ENCODE peak calls at places on chromosomes 4 and X, in five cellular contexts. Z is DMS53; E is T follicular helper cell; I is activated T-cell treated with anti-CD3 and anti-CD28 coated beads, Interleukin-2, amount 50 U/mL, for 72 hours; S is left lung. T is an unnamed sample.

GRCh38 chrX:103066606-103067005 is 2.6 kb upstream of the BEX1 start:
- DNase-seq in E (no peak), Z (no peak), I (no peak), S (no peak), T (no peak)

GRCh38 chr4:10180927-10181744 is 64.5 kb upstream of the WDR1 start:
- DNase-seq in Z (no peak), I (peak), S (no peak), E (no peak), T (no peak)

GRCh38 chr4:185165605-185166063 is 22.6 kb downstream of the SLC25A4 start:
- DNase-seq in Z (no peak), S (no peak), I (no peak), E (no peak), T (no peak)

GRCh38 chr4:139951051-139951450 is 202.9 kb downstream of the MAML3 start:
- DNase-seq in E (no peak), Z (no peak), I (peak), S (no peak), T (no peak)

GRCh38 chrX:132615396-132616131 is 126.7 kb upstream of the MBNL3 start:
- DNase-seq in I (peak), S (no peak), Z (peak), E (peak), T (peak)

GRCh38 chrX:15471016-15471415 is 22.1 kb downstream of the PIR start:
- DNase-seq in Z (peak), E (peak), S (no peak), I (peak), T (peak)

GRCh38 chr4:47704693-47705325 is 133.1 kb downstream of the CORIN start:
- DNase-seq in I (peak), E (no peak), Z (peak), S (no peak), T (peak)

GRCh38 chr4:172996571-172997216 is 171.9 kb upstream of the GALNT7 start:
- DNase-seq in I (peak), E (no peak), S (no peak), Z (peak), T (no peak)

GRCh38 chrX:106742831-106743230 is 16.3 kb downstream of the RNF128 start:
- DNase-seq in E (no peak), I (no peak), Z (peak), S (no peak), T (no peak)

GRCh38 chr4:4852591-4853362 is 6.7 kb upstream of the MSX1 start:
- DNase-seq in E (no peak), Z (peak), S (peak), I (no peak), T (no peak)

GRCh38 chr4:40395166-40395900 is 60.2 kb downstream of the CHRNA9 start:
- DNase-seq in S (no peak), E (no peak), I (no peak), Z (peak), T (peak)

GRCh38 chrX:104347860-104348259 is 93.1 kb upstream of the ESX1 start:
- DNase-seq in E (no peak), I (no peak), Z (no peak), S (no peak), T (no peak)

T was measured in left lobe of liver.